ENCODE peak calls at places on chromosomes 16 and 17, in five cellular contexts. E is CD4-positive, alpha-beta T cell; C is tibial artery; L is SK-N-SH; I is Panc1. H is an unnamed sample.

GRCh38 chr17:21381076-21381706 is 5.0 kb downstream of the KCNJ12 start:
- DNase-seq in L (no peak), C (no peak), I (no peak), E (no peak), H (no peak)

GRCh38 chr16:3032624-3033023 is 4.1 kb downstream of the BICDL2 start:
- DNase-seq in L (no peak), E (no peak), C (no peak), I (no peak), H (no peak)

GRCh38 chr16:69890114-69890890 is 60.8 kb upstream of the CLEC18A start:
- DNase-seq in C (peak; percentile 77), I (no peak), E (no peak), L (peak; percentile 67), H (no peak)

GRCh38 chr16:58111331-58111627 is 17.9 kb downstream of the CFAP20 start:
- DNase-seq in C (no peak), L (no peak), E (no peak), I (no peak), H (no peak)

GRCh38 chr17:9935408-9935807 is 30.3 kb upstream of the RCVRN start:
- DNase-seq in E (no peak), L (no peak), C (peak; percentile 75), I (no peak), H (no peak)

GRCh38 chr16:85279874-85280545 is 167.7 kb upstream of the CIBAR2 start:
- DNase-seq in I (no peak), E (no peak), L (no peak), C (no peak), H (no peak)

GRCh38 chr17:52465407-52465806 is 306.9 kb upstream of the CA10 start:
- DNase-seq in I (no peak), L (no peak), E (no peak), C (no peak), H (no peak)

GRCh38 chr17:61770043-61770442 is 93.3 kb downstream of the BRIP1 start:
- DNase-seq in L (no peak), I (no peak), E (no peak), C (no peak), H (no peak)

GRCh38 chr16:69861276-69862030 is 89.7 kb upstream of the CLEC18A start:
- DNase-seq in L (no peak), C (peak; percentile 81), I (no peak), E (no peak), H (no peak)

GRCh38 chr17:13230350-13230900 is 212.6 kb upstream of the ELAC2 start:
- DNase-seq in L (no peak), C (no peak), E (no peak), I (no peak), H (no peak)

GRCh38 chr16:14562691-14563491 is 67.2 kb downstream of the PARN start:
- DNase-seq in L (no peak), C (no peak), I (no peak), E (no peak), H (no peak)

GRCh38 chr17:55500103-55500502 is 11.1 kb downstream of the SMIM36 start:
- DNase-seq in C (no peak), E (no peak), I (no peak), L (no peak), H (no peak)

GRCh38 chr17:7479389-7480192 is at the start of gene ZBTB4:
- DNase-seq in C (peak; percentile 84), I (no peak), L (peak; percentile 92), E (peak; percentile 67), H (peak; percentile 76)

GRCh38 chr16:85611205-85611454 is 2.0 kb upstream of the GSE1 start:
- DNase-seq in I (no peak), C (no peak), L (no peak), E (no peak), H (no peak)

GRCh38 chr17:67377727-67378443 is 804 bp downstream of the PITPNC1 start:
- DNase-seq in I (no peak), L (peak; percentile 88), C (peak; percentile 78), E (peak; percentile 43), H (peak; percentile 75)

GRCh38 chr17:67376509-67376891 is 581 bp upstream of the PITPNC1 start:
- DNase-seq in C (no peak), L (no peak), I (no peak), E (no peak), H (no peak)

GRCh38 chr17:67375761-67376160 is 1.3 kb upstream of the PITPNC1 start:
- DNase-seq in I (no peak), L (no peak), C (no peak), E (no peak), H (no peak)

GRCh38 chr17:67378444-67379250 is 1.6 kb downstream of the PITPNC1 start:
- DNase-seq in L (peak; percentile 94), E (peak; percentile 73), I (no peak), C (peak; percentile 87), H (peak; percentile 81)

GRCh38 chr17:67376892-67377726 is at the start of gene PITPNC1:
- DNase-seq in E (peak; percentile 85), I (no peak), L (peak; percentile 94), C (peak; percentile 91), H (peak; percentile 91)
- TF ChIP-seq CTCF in E (no peak), I (no peak), L (no peak), C (peak; percentile 11), H (peak; percentile 10)

GRCh38 chr16:67039260-67040020 is 10.5 kb downstream of the CBFB start:
- DNase-seq in I (no peak), E (no peak), C (no peak), L (no peak), H (no peak)
- H3K27ac ChIP-seq in I (no peak overlapping the region), E (no peak overlapping the region), C (no peak overlapping the region), L (no peak overlapping the region), H (no peak overlapping the region)

DNA sequence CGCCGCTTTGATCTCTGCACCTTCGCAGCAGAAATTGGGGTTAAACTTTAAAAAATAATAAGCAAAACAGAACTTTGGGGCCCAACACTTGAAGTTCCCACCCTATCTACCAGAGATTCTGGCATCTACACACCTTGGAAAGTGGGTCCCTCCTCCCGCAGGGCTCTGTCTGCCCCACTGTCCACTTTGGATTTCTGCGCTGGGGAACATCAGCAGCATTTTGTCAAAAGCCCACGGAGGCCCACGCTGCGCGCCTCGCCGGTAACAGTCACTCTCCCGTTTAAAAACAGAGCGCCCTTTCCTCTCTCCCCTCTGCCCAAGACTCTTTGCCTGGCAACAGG is 725 bp upstream of the WNT9B start:
- DNase-seq in E (no peak), C (no peak), I (no peak), L (no peak), H (no peak)
- H3K27me3 ChIP-seq in E (peaks cover 57% of the 10 kb centered on the region), C (peaks cover 4% of the 10 kb centered on the region), I (peaks cover 2% of the 10 kb centered on the region), L (peaks cover 56% of the 10 kb centered on the region), H (peaks cover 65% of the 10 kb centered on the region)

DNA sequence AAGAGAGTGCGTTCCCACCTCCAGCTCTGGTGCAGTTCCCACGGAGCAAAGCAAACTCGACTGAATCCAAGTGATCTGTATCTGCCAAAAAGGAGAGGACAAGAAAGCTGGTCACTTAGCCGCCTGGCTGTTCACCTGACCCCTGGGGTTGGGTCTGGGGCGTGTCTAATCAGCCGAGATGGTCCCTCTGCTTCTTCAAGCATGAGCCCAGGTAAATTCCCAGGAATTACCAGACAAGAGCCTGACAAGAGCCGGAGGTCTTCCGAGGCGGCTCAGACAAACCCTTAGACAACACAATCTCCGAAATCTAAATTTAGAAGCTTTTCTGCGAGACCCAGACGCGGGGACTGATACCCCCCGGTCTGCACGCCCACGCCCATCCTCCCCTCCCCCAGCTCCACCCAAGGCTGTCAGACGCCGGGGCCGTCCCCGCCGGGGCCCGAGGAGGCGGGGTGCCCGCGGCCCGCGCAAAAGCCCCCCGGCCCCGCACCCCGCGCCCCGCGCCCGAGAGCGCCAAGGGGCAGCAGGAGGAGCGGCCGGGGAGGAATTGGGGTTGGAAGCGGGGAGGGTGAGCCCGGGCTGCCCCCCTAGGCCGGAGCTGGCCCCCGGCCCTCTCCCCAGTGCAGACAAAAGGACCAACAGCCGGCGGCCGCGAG is 661 bp downstream of the ZNF821 start:
- DNase-seq in E (peak; percentile 46), I (no peak), L (no peak), C (no peak), H (peak; percentile 50)
- TF ChIP-seq CTCF in E (peak; percentile 21), I (no peak), L (no peak), C (peak; percentile 33), H (no peak)

GRCh38 chr17:2795412-2796163 is 650 bp upstream of the RAP1GAP2 start:
- DNase-seq in I (no peak), C (no peak), E (no peak), L (no peak), H (no peak)
- H3K27ac ChIP-seq in I (no peak overlapping the region), C (no peak overlapping the region), E (no peak overlapping the region), L (no peak overlapping the region), H (peak overlapping the region; percentile 46)

GRCh38 chr17:79136596-79136995 is 62.0 kb downstream of the ENGASE start:
- DNase-seq in I (no peak), E (no peak), L (peak; percentile 80), C (no peak), H (no peak)

GRCh38 chr17:79137791-79138190 is 63.2 kb downstream of the ENGASE start:
- DNase-seq in I (no peak), C (no peak), E (no peak), L (peak; percentile 68), H (no peak)

GRCh38 chr17:79141578-79142338 is 67.1 kb downstream of the ENGASE start:
- DNase-seq in I (no peak), E (no peak), L (no peak), C (no peak), H (no peak)

GRCh38 chr17:79137015-79137770 is 62.6 kb downstream of the ENGASE start:
- DNase-seq in L (no peak), E (no peak), I (no peak), C (no peak), H (no peak)

GRCh38 chr17:79138826-79139225 is 64.2 kb downstream of the ENGASE start:
- DNase-seq in I (no peak), L (no peak), E (no peak), C (no peak), H (no peak)
- H3K27me3 ChIP-seq in I (peaks cover 11% of the 10 kb centered on the region), L (peaks cover 58% of the 10 kb centered on the region), E (peaks cover 4% of the 10 kb centered on the region), C (no peaks in the 10 kb centered on the region), H (peaks cover 75% of the 10 kb centered on the region)

DNA sequence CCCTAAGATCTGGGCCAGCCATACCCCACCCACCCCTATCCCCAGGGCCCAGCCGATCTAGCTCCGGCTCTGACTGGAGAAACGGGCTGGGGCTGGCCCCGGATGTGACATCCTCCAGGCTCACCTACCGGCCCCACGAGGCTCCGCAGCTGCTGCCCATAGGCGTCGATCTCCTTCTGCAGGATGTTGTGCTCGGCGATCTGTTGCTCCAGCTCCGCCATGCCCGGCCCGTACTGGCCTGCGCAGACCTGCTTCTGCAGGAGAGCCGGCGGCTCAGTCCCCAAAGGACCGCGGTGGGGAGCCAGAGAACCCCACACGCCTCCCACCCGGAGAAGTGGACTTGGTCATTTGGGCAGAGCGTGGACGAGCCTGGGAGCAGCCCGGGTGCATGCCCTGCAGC is 4.8 kb downstream of the EVPL start:
- DNase-seq in E (no peak), L (no peak), C (no peak), I (no peak), H (no peak)
- TF ChIP-seq CTCF in E (no peak), L (no peak), C (no peak), I (no peak), H (no peak)

GRCh38 chr17:47066841-47067682 is 88.0 kb upstream of the RPRML start:
- DNase-seq in I (no peak), L (peak; percentile 99), E (peak; percentile 66), C (peak; percentile 84), H (peak; percentile 84)
- H3K27ac ChIP-seq in I (peak overlapping the region; percentile 96), L (peak overlapping the region; percentile 91), E (peak overlapping the region; percentile 71), C (peak overlapping the region; percentile 87), H (peak overlapping the region; percentile 90)